ENCODE peak calls at places on chromosomes 3 and 15, in seven cellular contexts. E is MM.1S, N is heart right ventricle, W is sigmoid colon, C is neural progenitor cell, I is H9, F is brain microvascular endothelial cell. A is an unnamed sample.

GRCh38 chr3:59483191-59483590 is 433.4 kb upstream of the CFAP20DC start:
- DNase-seq in F (no peak), I (no peak), E (no peak), C (no peak), N (no peak), W (no peak), A (no peak)

GRCh38 chr15:47822066-47822465 is 104.8 kb downstream of the SEMA6D start:
- DNase-seq in E (no peak), C (no peak), F (no peak), I (no peak), W (no peak), N (no peak), A (no peak)

GRCh38 chr3:175308105-175308504 is 449.0 kb downstream of the NAALADL2 start:
- DNase-seq in I (no peak), C (no peak), W (no peak), E (no peak), N (no peak), F (no peak), A (no peak)

GRCh38 chr3:177146646-177147045 is 50.6 kb downstream of the TBL1XR1 start:
- DNase-seq in F (no peak), C (no peak), W (no peak), N (no peak), E (peak), I (no peak), A (peak)

GRCh38 chr3:46905661-46906451 is 28.3 kb downstream of the PTH1R start:
- DNase-seq in E (no peak), N (no peak), W (peak), F (no peak), I (no peak), C (no peak), A (no peak)

GRCh38 chr3:82498186-82498585 is 736.7 kb upstream of the GBE1 start:
- DNase-seq in W (no peak), I (no peak), E (no peak), F (no peak), N (no peak), C (no peak), A (no peak)

GRCh38 chr3:123325766-123326256 is 123.1 kb downstream of the ADCY5 start:
- DNase-seq in W (no peak), F (no peak), I (no peak), E (no peak), C (no peak), N (no peak), A (no peak)

GRCh38 chr15:48627260-48627969 is 18.1 kb downstream of the FBN1 start:
- DNase-seq in N (no peak), E (no peak), W (no peak), C (peak), I (no peak), F (no peak), A (peak)

GRCh38 chr3:4900298-4900697 is 78.9 kb upstream of the BHLHE40 start:
- DNase-seq in E (no peak), W (no peak), I (no peak), C (no peak), F (no peak), N (no peak), A (no peak)

DNA sequence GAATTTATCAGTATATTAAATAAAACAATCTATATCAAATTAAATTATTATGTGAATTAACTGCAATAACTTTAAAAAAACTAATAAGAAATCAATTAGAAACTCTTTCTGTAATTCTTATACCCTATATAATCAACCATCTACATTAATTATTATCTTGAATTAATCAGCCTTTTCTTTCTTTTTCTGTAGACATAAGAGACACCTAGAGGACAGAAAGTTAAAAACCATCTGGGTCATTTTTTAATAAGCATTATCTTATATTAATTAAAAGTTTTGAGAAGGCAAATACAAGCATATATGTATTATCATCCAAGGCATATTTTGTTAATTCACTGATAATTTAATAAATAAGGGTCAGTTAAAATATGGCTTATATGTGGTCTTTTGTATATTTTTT is 24.2 kb upstream of the SLC25A26 start:
- DNase-seq in F (no peak), W (no peak), N (no peak), C (no peak), E (no peak), I (no peak), A (peak)
- TF ChIP-seq CTCF in F (peak), W (no peak), N (peak), C (peak), E (peak), I (peak), A (peak)

GRCh38 chr3:53046171-53047170 is 598 bp upstream of the SFMBT1 start:
- DNase-seq in C (peak), N (peak), E (peak), W (peak), F (peak), I (peak), A (peak)
- TF ChIP-seq CTCF in C (peak), N (peak), E (peak), W (no peak), F (peak), I (peak), A (no peak)

DNA sequence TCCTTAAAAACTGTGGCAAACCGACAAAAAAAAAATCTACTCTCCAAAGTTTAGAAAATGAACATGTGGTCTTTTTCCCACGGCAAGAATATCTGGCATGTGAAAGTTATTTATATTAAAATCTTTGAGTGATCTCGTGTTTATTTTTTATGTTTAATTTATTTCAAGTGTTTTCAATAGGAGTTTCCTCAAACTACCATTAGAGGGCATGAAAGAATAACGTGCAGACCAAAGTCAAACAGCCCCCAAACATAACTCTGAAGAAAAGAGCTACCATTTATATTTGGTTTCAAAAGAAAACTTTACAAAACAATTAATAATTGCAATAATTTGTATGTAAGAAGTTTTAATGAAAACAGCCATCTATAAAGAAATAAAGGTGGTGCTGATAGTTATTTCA is 286.3 kb downstream of the ZIC4 start:
- DNase-seq in W (no peak), E (peak), I (no peak), N (no peak), C (no peak), F (no peak), A (peak)
- TF ChIP-seq CTCF in W (no peak), E (peak), I (peak), N (peak), C (peak), F (peak), A (peak)

GRCh38 chr3:162072656-162073055 is 576.0 kb downstream of the OTOL1 start:
- DNase-seq in N (no peak), C (no peak), E (no peak), F (no peak), W (no peak), I (no peak), A (no peak)
- TF ChIP-seq CTCF in N (no peak), C (no peak), E (no peak), F (no peak), W (no peak), I (no peak), A (no peak)

GRCh38 chr15:97909291-97909891 is 51.1 kb upstream of the ARRDC4 start:
- DNase-seq in N (peak), C (peak), F (peak), E (peak), W (peak), I (peak), A (peak)
- TF ChIP-seq CTCF in N (peak), C (peak), F (peak), E (peak), W (peak), I (peak), A (peak)

GRCh38 chr3:16364323-16364722 is 99.3 kb downstream of the OXNAD1 start:
- DNase-seq in I (no peak), E (no peak), F (no peak), W (no peak), N (no peak), C (no peak), A (no peak)

GRCh38 chr3:16364963-16365362 is 100.0 kb downstream of the OXNAD1 start:
- DNase-seq in W (no peak), F (no peak), C (no peak), I (no peak), N (no peak), E (no peak), A (no peak)

GRCh38 chr3:16365454-16366128 is 100.6 kb downstream of the OXNAD1 start:
- DNase-seq in I (no peak), F (no peak), W (no peak), N (no peak), C (no peak), E (no peak), A (no peak)

GRCh38 chr3:16369247-16369646 is 104.2 kb downstream of the OXNAD1 start:
- DNase-seq in F (no peak), E (no peak), W (no peak), N (no peak), C (peak), I (no peak), A (peak)

DNA sequence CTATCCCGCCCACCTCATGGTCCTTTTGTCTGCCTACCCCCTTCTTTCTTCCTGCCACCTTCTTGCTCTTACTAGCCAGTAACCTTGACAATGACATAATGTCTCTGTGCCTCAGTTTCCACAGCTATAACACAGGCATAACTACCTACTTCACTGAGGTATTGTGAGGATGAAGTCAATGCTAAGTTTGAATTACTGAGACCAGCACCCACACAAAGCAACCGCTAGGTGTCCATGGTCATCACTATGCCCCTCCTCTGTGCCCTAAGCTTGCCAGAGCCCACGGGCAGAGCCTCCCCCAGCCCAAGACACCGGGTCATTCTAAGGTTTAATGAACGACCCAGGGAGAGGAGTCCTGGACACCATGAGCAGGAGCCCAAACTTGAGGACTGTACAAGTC is 101.6 kb downstream of the OXNAD1 start:
- DNase-seq in I (peak), N (no peak), W (no peak), E (no peak), F (no peak), C (no peak), A (no peak)
- TF ChIP-seq CTCF in I (peak), N (no peak), W (no peak), E (no peak), F (peak), C (peak), A (no peak)

A was measured in fibroblast of mammary gland.